ENCODE peak calls at places on chromosomes 2 and 18, in ten cellular contexts. One of them, this sample, is unnamed.

GRCh38 chr2:196176142-196176738 is 4.9 kb upstream of the STK17B start:
- DNase-seq in GM04504: no peak
- DNase-seq in AG10803: no peak
- DNase-seq in GF-D8: no peak
- DNase-seq in WERI-Rb-1: no peak
- DNase-seq in SHP77: no peak
- DNase-seq in NT2/D1: no peak
- DNase-seq in astrocyte of the spinal cord: no peak
- DNase-seq in NCI-H1092: no peak
- DNase-seq in head of caudate nucleus: no peak
- DNase-seq in this sample: no peak

GRCh38 chr2:64092502-64092901 is 51.7 kb downstream of the PELI1 start:
- DNase-seq in GM04504: no peak
- DNase-seq in AG10803: no peak
- DNase-seq in GF-D8: no peak
- DNase-seq in WERI-Rb-1: no peak
- DNase-seq in SHP77: no peak
- DNase-seq in NT2/D1: no peak
- DNase-seq in astrocyte of the spinal cord: no peak
- DNase-seq in NCI-H1092: no peak
- DNase-seq in head of caudate nucleus: no peak
- DNase-seq in this sample: no peak

GRCh38 chr2:68974946-68975665 is 670 bp downstream of the GKN1 start:
- DNase-seq in GM04504: no peak
- DNase-seq in AG10803: peak
- DNase-seq in GF-D8: no peak
- DNase-seq in WERI-Rb-1: no peak
- DNase-seq in SHP77: no peak
- DNase-seq in NT2/D1: no peak
- DNase-seq in astrocyte of the spinal cord: peak
- DNase-seq in NCI-H1092: no peak
- DNase-seq in head of caudate nucleus: no peak
- DNase-seq in this sample: no peak

GRCh38 chr18:13405305-13406038 is 186.9 kb downstream of the LDLRAD4 start:
- DNase-seq in GM04504: no peak
- DNase-seq in AG10803: no peak
- DNase-seq in GF-D8: no peak
- DNase-seq in WERI-Rb-1: no peak
- DNase-seq in SHP77: no peak
- DNase-seq in NT2/D1: no peak
- DNase-seq in astrocyte of the spinal cord: no peak
- DNase-seq in NCI-H1092: no peak
- DNase-seq in head of caudate nucleus: no peak
- DNase-seq in this sample: no peak

GRCh38 chr2:209331291-209331844 is 92.5 kb upstream of the MAP2 start:
- DNase-seq in GM04504: no peak
- DNase-seq in AG10803: peak
- DNase-seq in GF-D8: peak
- DNase-seq in WERI-Rb-1: peak
- DNase-seq in SHP77: peak
- DNase-seq in NT2/D1: peak
- DNase-seq in astrocyte of the spinal cord: peak
- DNase-seq in NCI-H1092: peak
- DNase-seq in head of caudate nucleus: no peak
- DNase-seq in this sample: no peak

GRCh38 chr2:38765149-38765548 is 12.9 kb upstream of the GEMIN6 start:
- DNase-seq in GM04504: peak
- DNase-seq in AG10803: peak
- DNase-seq in GF-D8: no peak
- DNase-seq in WERI-Rb-1: no peak
- DNase-seq in SHP77: no peak
- DNase-seq in NT2/D1: no peak
- DNase-seq in astrocyte of the spinal cord: peak
- DNase-seq in NCI-H1092: no peak
- DNase-seq in head of caudate nucleus: no peak
- DNase-seq in this sample: no peak

GRCh38 chr2:39516347-39517101 is 79.4 kb upstream of the MAP4K3 start:
- DNase-seq in GM04504: no peak
- DNase-seq in AG10803: peak
- DNase-seq in GF-D8: no peak
- DNase-seq in WERI-Rb-1: peak
- DNase-seq in SHP77: no peak
- DNase-seq in NT2/D1: peak
- DNase-seq in astrocyte of the spinal cord: no peak
- DNase-seq in NCI-H1092: no peak
- DNase-seq in head of caudate nucleus: no peak
- DNase-seq in this sample: no peak

GRCh38 chr2:118223487-118224136 is 135.3 kb downstream of the INSIG2 start:
- DNase-seq in GM04504: no peak
- DNase-seq in AG10803: peak
- DNase-seq in GF-D8: no peak
- DNase-seq in WERI-Rb-1: no peak
- DNase-seq in SHP77: no peak
- DNase-seq in NT2/D1: no peak
- DNase-seq in astrocyte of the spinal cord: peak
- DNase-seq in NCI-H1092: no peak
- DNase-seq in head of caudate nucleus: no peak
- DNase-seq in this sample: no peak

GRCh38 chr2:119484834-119485233 is 39.4 kb downstream of the SCTR start:
- DNase-seq in GM04504: no peak
- DNase-seq in AG10803: no peak
- DNase-seq in GF-D8: no peak
- DNase-seq in WERI-Rb-1: no peak
- DNase-seq in SHP77: no peak
- DNase-seq in NT2/D1: no peak
- DNase-seq in astrocyte of the spinal cord: no peak
- DNase-seq in NCI-H1092: no peak
- DNase-seq in head of caudate nucleus: no peak
- DNase-seq in this sample: no peak

GRCh38 chr18:23826850-23827620 is 137.8 kb downstream of the LAMA3 start:
- DNase-seq in GM04504: no peak
- DNase-seq in AG10803: peak
- DNase-seq in GF-D8: no peak
- DNase-seq in WERI-Rb-1: no peak
- DNase-seq in SHP77: no peak
- DNase-seq in NT2/D1: no peak
- DNase-seq in astrocyte of the spinal cord: no peak
- DNase-seq in NCI-H1092: no peak
- DNase-seq in head of caudate nucleus: no peak
- DNase-seq in this sample: no peak

GRCh38 chr2:42092084-42092996 is 44.5 kb downstream of the PKDCC start:
- DNase-seq in GM04504: no peak
- DNase-seq in AG10803: peak
- DNase-seq in GF-D8: no peak
- DNase-seq in WERI-Rb-1: no peak
- DNase-seq in SHP77: no peak
- DNase-seq in NT2/D1: peak
- DNase-seq in astrocyte of the spinal cord: no peak
- DNase-seq in NCI-H1092: no peak
- DNase-seq in head of caudate nucleus: no peak
- DNase-seq in this sample: no peak

GRCh38 chr2:198639580-198639979 is 818.2 kb downstream of the SATB2 start:
- DNase-seq in GM04504: no peak
- DNase-seq in AG10803: peak
- DNase-seq in GF-D8: no peak
- DNase-seq in WERI-Rb-1: no peak
- DNase-seq in SHP77: no peak
- DNase-seq in NT2/D1: no peak
- DNase-seq in astrocyte of the spinal cord: no peak
- DNase-seq in NCI-H1092: no peak
- DNase-seq in head of caudate nucleus: no peak
- DNase-seq in this sample: no peak

GRCh38 chr2:102073168-102073724 is 69.3 kb upstream of the IL1R1 start:
- DNase-seq in GM04504: no peak
- DNase-seq in AG10803: no peak
- DNase-seq in GF-D8: no peak
- DNase-seq in WERI-Rb-1: no peak
- DNase-seq in SHP77: no peak
- DNase-seq in NT2/D1: no peak
- DNase-seq in astrocyte of the spinal cord: no peak
- DNase-seq in NCI-H1092: no peak
- DNase-seq in head of caudate nucleus: no peak
- DNase-seq in this sample: no peak

GRCh38 chr2:190304404-190304803 is 15.2 kb downstream of the HIBCH start:
- DNase-seq in GM04504: no peak
- DNase-seq in AG10803: no peak
- DNase-seq in GF-D8: no peak
- DNase-seq in WERI-Rb-1: no peak
- DNase-seq in SHP77: no peak
- DNase-seq in NT2/D1: no peak
- DNase-seq in astrocyte of the spinal cord: no peak
- DNase-seq in NCI-H1092: no peak
- DNase-seq in head of caudate nucleus: no peak
- DNase-seq in this sample: no peak

GRCh38 chr2:42238644-42239288 is 69.6 kb downstream of the EML4 start:
- DNase-seq in GM04504: no peak
- DNase-seq in AG10803: peak
- DNase-seq in GF-D8: no peak
- DNase-seq in WERI-Rb-1: peak
- DNase-seq in SHP77: peak
- DNase-seq in NT2/D1: no peak
- DNase-seq in astrocyte of the spinal cord: no peak
- DNase-seq in NCI-H1092: peak
- DNase-seq in head of caudate nucleus: no peak
- DNase-seq in this sample: no peak